ENCODE peak calls at places on chromosomes 7 and 10, in nine cellular contexts. J, Q, I, E, W, Z, S, H and U are unnamed samples. For H3K27me3, the result is how much of the 10 kb centered on the place peaks cover.

GRCh38 chr7:120920588-120920987 is 30.0 kb upstream of the ING3 start:
- DNase-seq in W (no peak), E (no peak), I (no peak), S (no peak), Z (no peak), H (no peak), Q (no peak), J (no peak), U (no peak)

GRCh38 chr10:94138391-94138790 is 144.7 kb downstream of the PLCE1 start:
- DNase-seq in I (no peak), J (no peak), Q (no peak), W (no peak), Z (no peak), E (no peak), H (no peak), S (no peak), U (no peak)

GRCh38 chr10:17782921-17783665 is 26.1 kb upstream of the MRC1 start:
- DNase-seq in Z (peak), I (no peak), Q (no peak), J (no peak), E (no peak), W (no peak), H (no peak), S (no peak), U (no peak)

GRCh38 chr10:89151857-89152256 is 55.3 kb downstream of the CH25H start:
- DNase-seq in H (no peak), Z (no peak), S (no peak), I (no peak), E (no peak), J (no peak), Q (no peak), W (no peak), U (no peak)

GRCh38 chr10:555281-555680 is 134.2 kb downstream of the DIP2C start:
- DNase-seq in E (no peak), S (no peak), J (no peak), I (no peak), Q (no peak), H (no peak), Z (no peak), W (no peak), U (no peak)

GRCh38 chr7:30511973-30512662 is 7.5 kb upstream of the GGCT start:
- DNase-seq in Q (no peak), W (no peak), E (no peak), S (no peak), J (no peak), Z (no peak), H (no peak), I (no peak), U (no peak)

GRCh38 chr10:61065010-61065409 is 121.0 kb upstream of the RHOBTB1 start:
- DNase-seq in J (no peak), E (no peak), S (no peak), W (no peak), Q (no peak), H (no peak), Z (no peak), I (no peak), U (no peak)

GRCh38 chr10:13707156-13707881 is 120.6 kb downstream of the PRPF18 start:
- DNase-seq in Z (peak), E (peak), J (no peak), W (no peak), S (peak), Q (peak), H (peak), I (peak), U (peak)

GRCh38 chr7:129657363-129657762 is 45.8 kb downstream of the NRF1 start:
- DNase-seq in W (no peak), I (no peak), J (no peak), Q (no peak), E (no peak), S (no peak), H (no peak), Z (peak), U (no peak)

GRCh38 chr10:18238875-18239485 is 98.8 kb downstream of the CACNB2 start:
- DNase-seq in S (no peak), Q (no peak), J (no peak), Z (peak), H (no peak), E (no peak), I (no peak), W (no peak), U (no peak)

GRCh38 chr7:75596727-75597614 is 104.9 kb downstream of the SPDYE5 start:
- DNase-seq in J (no peak), I (no peak), Z (peak), S (no peak), W (no peak), Q (no peak), H (no peak), E (no peak), U (no peak)

GRCh38 chr7:25025218-25025671 is 45.3 kb upstream of the OSBPL3 start:
- DNase-seq in W (no peak), E (no peak), H (no peak), Q (no peak), I (no peak), J (peak), S (no peak), Z (peak), U (no peak)

GRCh38 chr7:113799896-113800295 is 118.9 kb downstream of the PPP1R3A start:
- DNase-seq in W (no peak), I (no peak), S (no peak), Q (no peak), H (no peak), J (no peak), Z (no peak), E (no peak), U (no peak)

GRCh38 chr7:29482056-29482455 is 81.6 kb upstream of the PRR15 start:
- DNase-seq in Z (no peak), Q (no peak), H (no peak), J (no peak), I (no peak), S (no peak), W (no peak), E (no peak), U (no peak)

GRCh38 chr7:29480456-29480855 is 83.2 kb upstream of the PRR15 start:
- DNase-seq in Z (no peak), S (peak), Q (no peak), I (no peak), J (no peak), W (no peak), H (no peak), E (no peak), U (peak)

GRCh38 chr7:29479606-29480200 is 83.9 kb upstream of the PRR15 start:
- DNase-seq in J (no peak), I (no peak), S (no peak), E (no peak), Q (no peak), Z (no peak), H (no peak), W (no peak), U (no peak)

GRCh38 chr7:29483219-29484104 is 80.2 kb upstream of the PRR15 start:
- DNase-seq in Q (no peak), I (no peak), J (no peak), H (no peak), W (no peak), Z (no peak), S (no peak), E (no peak), U (no peak)

DNA sequence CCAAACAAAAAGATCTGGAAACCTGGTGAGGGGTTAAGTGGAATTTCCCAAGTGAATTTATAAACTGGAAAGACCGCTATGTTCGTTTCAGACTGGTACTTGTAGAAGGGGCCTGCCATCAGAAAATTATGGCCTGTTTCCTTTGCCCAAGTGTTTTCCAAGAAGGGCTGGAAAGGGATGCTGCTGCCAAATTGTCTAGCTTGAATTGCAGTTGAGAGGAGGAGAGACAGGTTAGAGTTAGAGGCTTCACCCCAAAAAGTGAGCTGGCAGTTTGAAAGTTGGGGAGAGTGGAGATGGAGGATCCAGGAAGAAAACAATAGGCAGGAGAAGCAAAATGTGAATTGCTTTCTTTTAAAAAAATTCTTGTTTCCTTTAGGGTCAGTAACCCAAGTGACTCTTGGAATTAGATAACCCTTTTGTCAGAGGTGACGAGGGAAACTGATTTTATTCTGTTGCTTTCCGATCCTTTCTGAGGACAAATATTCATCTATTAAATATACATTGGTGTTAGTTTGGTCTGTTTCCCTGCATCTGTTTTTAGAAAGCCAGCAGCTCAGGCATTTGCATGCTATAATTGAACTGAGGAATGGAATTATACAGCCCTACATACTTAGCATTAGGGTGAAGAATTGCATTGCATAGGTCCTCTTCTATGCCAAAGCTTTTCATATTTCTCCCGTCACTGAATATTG is 82.6 kb upstream of the PRR15 start:
- DNase-seq in W (no peak), S (no peak), J (no peak), H (no peak), Z (no peak), Q (no peak), E (no peak), I (no peak), U (no peak)
- H3K4me3 ChIP-seq in W (no peak), S (no peak), J (no peak), H (peak), Z (no peak), Q (no peak), E (no peak), I (no peak), U (peak)

DNA sequence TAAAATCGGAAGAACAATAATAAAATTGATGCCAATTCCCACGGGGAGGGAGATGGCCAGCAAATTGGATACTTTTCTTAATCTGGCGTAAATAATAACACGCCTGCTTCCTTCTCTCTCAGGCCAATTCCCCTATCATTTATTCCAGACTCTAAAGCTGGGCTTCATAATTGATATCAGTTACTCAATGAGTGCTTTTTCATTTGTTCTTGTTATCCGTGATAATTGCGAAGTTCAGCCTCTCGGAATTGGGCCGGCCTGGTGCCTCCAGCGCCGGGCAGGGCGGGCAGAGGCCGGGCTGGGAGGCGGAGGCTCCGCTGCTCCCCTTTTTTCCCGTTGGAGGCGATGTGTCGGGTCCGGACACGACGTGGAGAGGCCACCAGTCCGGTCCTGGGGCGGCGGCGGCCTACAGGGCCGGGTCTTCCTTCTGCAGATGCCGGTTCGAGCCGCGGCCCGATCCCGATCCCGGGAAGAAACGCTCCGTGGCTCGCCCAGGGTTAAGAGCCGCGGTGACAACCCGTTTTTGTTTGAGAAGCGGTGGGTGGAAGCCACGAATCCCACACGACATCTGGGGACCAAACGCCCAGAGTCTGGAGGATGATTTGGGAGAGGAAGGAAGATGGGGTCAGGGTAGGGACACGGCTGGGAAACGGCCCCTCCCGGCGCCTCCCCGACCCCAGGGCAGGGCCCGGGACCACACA is 13.6 kb downstream of the UNCX start:
- DNase-seq in I (no peak), H (no peak), Q (no peak), J (no peak), Z (no peak), W (no peak), S (no peak), E (no peak), U (no peak)
- H3K27me3 ChIP-seq in I (half or more), H (half or more), Q (half or more), J (under half), Z (half or more), W (half or more), S (under half), E (half or more), U (under half)

DNA sequence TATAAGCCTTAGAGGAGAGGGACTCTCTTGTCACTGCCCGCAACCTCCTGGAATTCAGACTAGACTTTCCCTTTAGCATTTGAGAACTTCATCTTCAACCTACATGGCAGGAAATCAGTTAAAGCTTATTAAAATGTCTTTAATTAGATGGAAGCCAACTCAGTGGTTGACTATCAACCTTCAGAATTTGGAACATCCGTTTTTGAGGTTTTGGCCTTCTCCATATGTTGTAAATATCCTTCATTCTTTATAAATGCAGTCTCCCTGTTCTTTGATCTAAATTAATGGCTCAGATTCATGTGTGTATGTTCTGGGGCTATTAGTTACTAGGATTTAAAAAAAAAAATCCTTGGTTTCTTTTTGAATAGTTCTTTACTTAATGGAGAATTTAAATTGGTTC is 85.0 kb downstream of the ANKRD61 start:
- DNase-seq in S (no peak), W (no peak), I (no peak), J (no peak), Z (no peak), E (no peak), H (no peak), Q (no peak), U (no peak)
- H3K27ac ChIP-seq in S (no peak), W (no peak), I (no peak), J (no peak), Z (no peak), E (no peak), H (no peak), Q (no peak), U (no peak)

DNA sequence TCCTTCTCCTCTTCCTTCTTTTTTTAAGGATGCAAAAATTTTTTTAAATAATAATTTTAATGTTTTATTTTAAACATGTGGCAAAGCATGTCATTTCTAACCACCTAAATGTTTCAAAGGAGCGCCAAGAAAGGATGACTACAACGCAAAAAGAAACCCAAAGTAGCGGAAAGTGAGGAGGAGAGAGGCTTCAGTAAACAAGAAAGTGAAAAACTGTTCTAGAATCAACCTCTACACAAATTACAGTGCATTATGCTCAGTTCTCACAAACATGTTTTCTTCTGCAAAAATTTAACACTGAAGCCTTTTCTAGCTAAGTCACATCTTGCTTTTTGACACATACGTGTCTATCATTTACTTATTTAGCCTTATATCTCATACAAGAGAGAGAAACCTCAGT is 948.6 kb downstream of the GATA3 start:
- DNase-seq in I (no peak), W (no peak), Z (no peak), H (no peak), Q (no peak), J (no peak), E (no peak), S (no peak), U (no peak)
- H3K4me3 ChIP-seq in I (no peak), W (no peak), Z (no peak), H (no peak), Q (no peak), J (no peak), E (no peak), S (no peak), U (no peak)

GRCh38 chr7:28956608-28957063 is 1.5 kb downstream of the TRIL start:
- DNase-seq in S (peak), E (peak), Z (peak), H (no peak), I (peak), W (no peak), Q (no peak), J (no peak), U (no peak)

GRCh38 chr7:28957822-28958234 is 302 bp downstream of the TRIL start:
- DNase-seq in Q (no peak), H (no peak), Z (no peak), W (no peak), S (no peak), E (peak), I (no peak), J (no peak), U (no peak)

GRCh38 chr7:28957064-28957821 is 887 bp downstream of the TRIL start:
- DNase-seq in W (no peak), H (no peak), I (no peak), Q (no peak), E (peak), J (no peak), Z (no peak), S (peak), U (no peak)

GRCh38 chr7:28958946-28959417 is 852 bp upstream of the TRIL start:
- DNase-seq in J (no peak), E (no peak), S (no peak), W (no peak), Q (no peak), I (no peak), H (no peak), Z (no peak), U (no peak)

DNA sequence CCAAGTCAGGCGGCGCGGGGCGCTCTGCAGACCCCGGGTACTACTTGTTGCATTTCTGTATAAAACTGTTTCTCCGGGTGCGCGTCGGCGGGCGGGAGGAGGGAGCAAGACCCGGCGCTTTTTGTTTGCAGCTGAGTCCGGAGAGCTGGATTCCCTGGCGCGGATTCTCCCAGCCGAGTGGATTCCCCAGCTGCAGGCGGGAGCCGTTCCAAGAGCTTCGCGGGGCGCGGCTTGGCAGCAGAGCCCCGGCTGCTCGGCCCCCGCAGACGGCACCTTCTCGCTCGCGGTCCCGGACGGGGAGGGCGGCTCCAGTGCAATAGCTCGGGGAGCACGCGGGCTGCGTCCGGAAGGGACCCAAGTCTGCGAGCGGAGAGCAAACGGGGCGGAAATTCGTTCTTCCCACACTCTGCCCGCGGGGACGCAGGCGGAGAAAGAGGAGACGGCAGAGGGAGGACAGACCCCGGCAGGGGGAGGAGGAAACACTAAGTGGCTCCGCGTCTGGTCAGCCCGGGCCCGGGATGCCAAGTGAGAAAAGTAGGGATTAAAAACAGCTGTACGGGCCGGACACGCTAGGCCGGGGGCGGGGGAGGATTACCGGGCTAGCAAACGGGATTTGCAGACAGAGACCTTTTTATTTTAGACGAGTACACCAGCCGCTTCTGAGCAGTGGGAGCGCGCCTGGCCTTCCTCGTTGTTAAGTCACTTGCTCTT is at the start of gene TRIL:
- DNase-seq in H (no peak), Q (no peak), J (no peak), Z (no peak), E (peak), S (peak), W (no peak), I (peak), U (peak)
- H3K27me3 ChIP-seq in H (under half), Q (under half), J (under half), Z (under half), E (under half), S (under half), W (under half), I (under half), U (under half)

GRCh38 chr10:132722391-132722790 is 63.6 kb downstream of the NKX6-2 start:
- DNase-seq in Z (no peak), H (no peak), I (no peak), S (no peak), E (no peak), Q (no peak), J (no peak), W (no peak), U (no peak)
- H3K27ac ChIP-seq in Z (no peak), H (no peak), I (peak), S (no peak), E (no peak), Q (no peak), J (no peak), W (no peak), U (no peak)

DNA sequence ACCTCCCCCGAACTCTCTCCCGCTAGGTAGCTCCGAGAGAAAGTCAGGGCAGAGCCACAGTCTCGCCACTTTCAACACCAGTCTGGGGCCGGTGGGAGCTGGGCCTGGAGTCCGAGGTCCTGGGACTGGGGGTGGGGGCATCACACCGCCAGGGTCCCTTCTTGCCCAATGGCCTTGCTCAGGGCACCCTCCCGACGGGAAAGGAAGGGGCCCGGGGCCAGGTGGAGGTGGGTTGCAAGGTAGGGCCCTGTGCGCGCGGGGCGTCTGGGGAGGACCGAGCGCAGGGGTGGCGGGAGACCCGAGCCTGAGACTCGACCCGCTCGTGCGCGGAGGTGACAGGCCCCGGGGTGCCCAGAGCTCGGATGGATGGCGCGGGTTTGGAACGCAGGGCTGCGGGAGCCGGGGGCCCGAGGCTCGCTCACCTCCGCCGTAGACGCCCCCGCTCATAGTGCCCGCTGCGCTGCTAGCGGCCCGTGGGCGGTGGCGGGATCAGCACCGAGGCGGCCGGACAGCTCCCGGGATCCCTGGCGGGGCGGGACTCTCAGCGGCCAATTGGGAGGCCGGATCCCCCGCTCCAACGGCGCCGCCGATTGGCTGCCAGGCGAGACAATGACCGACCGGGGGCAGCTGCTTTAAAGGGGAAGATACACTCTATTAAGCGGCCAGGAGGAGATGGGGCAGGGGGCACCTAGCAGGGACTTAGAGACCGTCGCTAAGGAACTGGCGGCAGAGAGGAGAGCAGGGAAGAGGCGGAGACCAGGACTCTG is at the start of gene ACTL6B:
- DNase-seq in J (no peak), S (no peak), E (peak), Z (peak), I (no peak), H (no peak), W (no peak), Q (no peak), U (no peak)
- H3K4me3 ChIP-seq in J (no peak), S (no peak), E (peak), Z (no peak), I (no peak), H (no peak), W (no peak), Q (peak), U (no peak)